ENCODE peak calls at places on chromosomes 16 and 17, in four cellular contexts. I, P, B and S are unnamed samples.

GRCh38 chr17:79617304-79617703 is 6.5 kb upstream of the RBFOX3 start:
- DNase-seq in I (no peak), B (no peak), P (no peak), S (no peak)

GRCh38 chr17:10171581-10171981 is 26.8 kb downstream of the GAS7 start:
- DNase-seq in I (no peak), P (no peak), B (no peak), S (no peak)

GRCh38 chr16:79980650-79981521 is 380.3 kb upstream of the MAF start:
- DNase-seq in P (peak), B (peak), I (peak), S (no peak)

GRCh38 chr16:89842471-89843408 is 14.5 kb downstream of the SPIRE2 start:
- DNase-seq in P (peak), B (no peak), I (peak), S (no peak)

GRCh38 chr16:53960954-53961616 is 257.1 kb downstream of the FTO start:
- DNase-seq in I (no peak), P (no peak), B (no peak), S (no peak)

GRCh38 chr17:2054740-2055493 is at the start of gene HIC1:
- DNase-seq in P (no peak), I (peak), B (peak), S (peak)

GRCh38 chr17:55750750-55751641 is at the start of gene PCTP:
- DNase-seq in P (peak), B (peak), I (peak), S (peak)

GRCh38 chr16:27918755-27919154 is 144.8 kb downstream of the GSG1L start:
- DNase-seq in I (peak), P (peak), B (no peak), S (no peak)

GRCh38 chr17:1640329-1641064 is 5.0 kb downstream of the SCARF1 start:
- DNase-seq in B (no peak), P (no peak), I (no peak), S (no peak)

GRCh38 chr17:41848788-41849187 is 11.2 kb downstream of the KLHL10 start:
- DNase-seq in I (no peak), P (no peak), B (no peak), S (no peak)

GRCh38 chr17:79075861-79076406 is 1.3 kb downstream of the ENGASE start:
- DNase-seq in I (no peak), P (no peak), B (no peak), S (no peak)

GRCh38 chr17:68711858-68712257 is 110.7 kb upstream of the FAM20A start:
- DNase-seq in I (no peak), P (no peak), B (no peak), S (no peak)

GRCh38 chr17:40615295-40615988 is 32.2 kb downstream of the SMARCE1 start:
- DNase-seq in I (peak), B (peak), P (peak), S (peak)

GRCh38 chr17:63696381-63696961 is 3.5 kb downstream of the LIMD2 start:
- DNase-seq in I (no peak), P (no peak), B (peak), S (no peak)

GRCh38 chr16:74591914-74592650 is 14.8 kb downstream of the GLG1 start:
- DNase-seq in P (no peak), I (no peak), B (no peak), S (no peak)

GRCh38 chr16:73232555-73233422 is 184.9 kb upstream of the ZFHX3 start:
- DNase-seq in P (peak), I (peak), B (no peak), S (no peak)

GRCh38 chr17:41739661-41740352 is 5.4 kb upstream of the HAP1 start:
- DNase-seq in B (no peak), I (peak), P (peak), S (peak)

GRCh38 chr17:16968786-16969185 is 3.1 kb downstream of the TNFRSF13B start:
- DNase-seq in P (no peak), I (no peak), B (no peak), S (no peak)

GRCh38 chr16:86768231-86768791 is 190.0 kb downstream of the FOXL1 start:
- DNase-seq in P (peak), B (no peak), I (peak), S (no peak)

GRCh38 chr16:55035956-55036355 is 105.3 kb downstream of the IRX5 start:
- DNase-seq in P (peak), I (peak), B (no peak), S (no peak)

GRCh38 chr17:59001158-59001814 is 105.4 kb downstream of the TRIM37 start:
- DNase-seq in P (peak), I (peak), B (no peak), S (no peak)

GRCh38 chr17:58161566-58161965 is 5.2 kb upstream of the OR4D2 start:
- DNase-seq in P (no peak), B (no peak), I (no peak), S (no peak)

GRCh38 chr17:57432507-57433277 is 176.4 kb downstream of the MSI2 start:
- DNase-seq in B (no peak), P (no peak), I (no peak), S (no peak)

GRCh38 chr16:75053791-75054555 is 55.1 kb downstream of the ZNRF1 start:
- DNase-seq in I (no peak), B (no peak), P (no peak), S (peak)

GRCh38 chr17:47188266-47188665 is 829 bp downstream of the CDC27 start:
- DNase-seq in B (no peak), P (peak), I (peak), S (no peak)

GRCh38 chr16:86059253-86060171 is 160.6 kb downstream of the IRF8 start:
- DNase-seq in B (no peak), P (no peak), I (no peak), S (no peak)

GRCh38 chr17:48037924-48038323 is 327 bp upstream of the COPZ2 start:
- DNase-seq in B (no peak), P (no peak), I (no peak), S (no peak)

GRCh38 chr16:84643180-84643583 is 5.1 kb upstream of the KLHL36 start:
- DNase-seq in B (no peak), I (peak), P (peak), S (peak)

GRCh38 chr17:29016635-29017034 is 10.8 kb upstream of the SEZ6 start:
- DNase-seq in I (no peak), B (no peak), P (no peak), S (no peak)

GRCh38 chr16:80105160-80105559 is 435.6 kb upstream of the DYNLRB2 start:
- DNase-seq in B (no peak), I (peak), P (peak), S (no peak)

GRCh38 chr17:35969558-35970442 is 11.5 kb downstream of the CCL16 start:
- DNase-seq in B (peak), I (peak), P (peak), S (no peak)

GRCh38 chr17:38464723-38465419 is 36.6 kb downstream of the ARHGAP23 start:
- DNase-seq in P (peak), I (peak), B (peak), S (no peak)
- TF ChIP-seq EZH2 in P (no peak), I (no peak), B (no peak), S (no peak)

GRCh38 chr16:78285437-78285917 is 186.0 kb downstream of the WWOX start:
- DNase-seq in B (no peak), I (no peak), P (no peak), S (no peak)
- H3K4me2 ChIP-seq in B (no peak), I (no peak), P (no peak), S (no peak)

GRCh38 chr17:32503251-32504165 is 16.7 kb downstream of the CDK5R1 start:
- DNase-seq in P (no peak), I (peak), B (no peak), S (peak)
- H3K4me3 ChIP-seq in P (no peak), I (no peak), B (no peak), S (no peak)

DNA sequence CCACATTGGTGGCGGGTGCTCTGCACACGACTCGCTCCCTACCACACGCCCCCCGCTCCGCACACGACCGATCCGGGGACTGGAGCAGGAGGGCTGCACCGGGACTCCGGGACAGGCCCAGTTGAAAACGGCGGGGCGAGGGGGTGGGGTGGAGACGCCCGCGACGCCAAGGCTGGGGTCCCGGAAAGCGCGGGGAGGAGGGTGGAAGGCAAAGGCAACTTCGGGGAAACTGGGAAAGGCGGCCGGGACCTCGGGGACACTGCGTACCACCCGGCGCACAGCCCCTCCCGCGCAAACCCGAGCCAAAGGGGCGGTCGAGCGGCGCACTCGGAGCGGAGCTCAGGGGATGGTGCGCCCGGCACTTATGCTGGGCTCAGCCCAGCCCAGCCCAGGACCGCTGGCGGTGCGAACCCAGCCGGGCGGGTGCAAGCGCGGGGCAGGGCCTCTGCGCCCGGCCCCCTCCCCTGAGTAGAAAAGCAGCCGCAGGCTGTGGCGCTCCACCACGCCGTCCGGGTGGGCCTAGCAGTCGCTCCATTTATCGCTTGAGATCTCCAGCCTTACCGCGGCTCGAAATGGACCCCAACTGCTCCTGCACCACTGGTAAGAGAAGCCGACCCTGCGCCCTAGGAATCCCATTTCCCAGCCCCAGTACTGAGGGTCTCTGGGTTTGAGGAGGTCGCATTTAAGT is at the start of gene MT1M:
- DNase-seq in B (peak), P (no peak), I (peak), S (no peak)
- TF ChIP-seq EZH2 in B (peak), P (peak), I (no peak), S (no peak)

GRCh38 chr17:27544350-27545131 is 86.4 kb upstream of the LGALS9 start:
- DNase-seq in I (peak), B (no peak), P (peak), S (peak)
- H3K4me2 ChIP-seq in I (no peak), B (no peak), P (peak), S (no peak)

GRCh38 chr17:43129671-43130010 is 4.5 kb upstream of the BRCA1 start:
- DNase-seq in P (no peak), I (no peak), B (no peak), S (no peak)

GRCh38 chr17:43125967-43126910 is 1.1 kb upstream of the BRCA1 start:
- DNase-seq in I (no peak), P (no peak), B (peak), S (no peak)

GRCh38 chr17:43132117-43132516 is 7.0 kb upstream of the BRCA1 start:
- DNase-seq in I (no peak), B (no peak), P (no peak), S (no peak)

GRCh38 chr17:43125133-43125966 is at the start of gene BRCA1:
- DNase-seq in I (peak), B (peak), P (peak), S (peak)

GRCh38 chr17:43126911-43127290 is 1.7 kb upstream of the BRCA1 start:
- DNase-seq in I (no peak), P (no peak), B (no peak), S (no peak)
- H3K4me3 ChIP-seq in I (no peak), P (no peak), B (no peak), S (peak)